ENCODE peak calls at places on chromosomes 4 and X, in seven cellular contexts. D is T-cell; C is activated T-helper 2 cell treated with anti-CD3 and anti-CD28 coated beads, Interferon-gamma antibody, Interleukin-2, Interleukin-4, amounts not matched to agents 10 μg/mL and 5 μg/mL and 100 μg/mL, durations not matched to agents 14 hours and 24 hours and 36 hours; K is IMR-90; J is left ventricle myocardium superior; F is HS-27A; M is Caki2. X is an unnamed sample.

GRCh38 chr4:181432347-181432746 is 810.9 kb upstream of the TENM3 start:
- DNase-seq in D (no peak), C (no peak), K (no peak), J (no peak), F (no peak), M (no peak), X (peak; percentile 7)

GRCh38 chr4:71296945-71297344 is 41.9 kb upstream of the SLC4A4 start:
- DNase-seq in D (no peak), C (no peak), K (no peak), J (no peak), F (no peak), M (no peak), X (no peak)

GRCh38 chrX:118779581-118779980 is 44.0 kb upstream of the ZCCHC12 start:
- DNase-seq in D (no peak), C (no peak), K (no peak), J (no peak), F (no peak), M (no peak), X (no peak)

GRCh38 chrX:57817302-57817701 is 93.0 kb downstream of the ZXDA start:
- DNase-seq in D (no peak), C (no peak), K (no peak), J (no peak), F (no peak), M (no peak), X (no peak)

GRCh38 chr4:127849505-127850234 is 31.0 kb upstream of the PLK4 start:
- DNase-seq in D (no peak), C (no peak), K (no peak), J (no peak), F (no peak), M (no peak), X (no peak)

GRCh38 chrX:101029665-101030064 is 22.2 kb downstream of the TRMT2B start:
- DNase-seq in D (no peak), C (no peak), K (no peak), J (no peak), F (no peak), M (no peak), X (no peak)

GRCh38 chr4:161254375-161254774 is 909.4 kb downstream of the FSTL5 start:
- DNase-seq in D (no peak), C (no peak), K (no peak), J (no peak), F (no peak), M (no peak), X (no peak)

GRCh38 chr4:118849867-118850812 is 14.2 kb upstream of the SEC24D start:
- DNase-seq in D (peak; percentile 14), C (peak; percentile 29), K (peak; percentile 14), J (no peak), F (no peak), M (peak; percentile 29), X (no peak)

GRCh38 chr4:4875147-4875546 is 15.7 kb downstream of the MSX1 start:
- DNase-seq in D (no peak), C (no peak), K (no peak), J (no peak), F (no peak), M (no peak), X (no peak)

GRCh38 chr4:84501721-84502267 is 2.7 kb upstream of the NKX6-1 start:
- DNase-seq in D (no peak), C (no peak), K (no peak), J (no peak), F (no peak), M (no peak), X (no peak)

GRCh38 chr4:100962698-100963097 is 384.6 kb downstream of the PPP3CA start:
- DNase-seq in D (no peak), C (no peak), K (no peak), J (no peak), F (no peak), M (no peak), X (no peak)

GRCh38 chr4:109303141-109303499 is 662 bp upstream of the COL25A1 start:
- DNase-seq in D (no peak), C (no peak), K (no peak), J (no peak), F (no peak), M (no peak), X (no peak)

GRCh38 chr4:26331380-26331945 is 10.6 kb downstream of the RBPJ start:
- DNase-seq in D (no peak), C (no peak), K (no peak), J (no peak), F (no peak), M (no peak), X (no peak)

GRCh38 chrX:148457279-148457678 is 43.1 kb upstream of the AFF2 start:
- DNase-seq in D (no peak), C (no peak), K (no peak), J (no peak), F (no peak), M (no peak), X (no peak)

GRCh38 chrX:85243761-85244410 is at the start of the genes SATL1 and ZNF711:
- DNase-seq in D (peak; percentile 6), C (no peak), K (peak; percentile 51), J (peak; percentile 44), F (no peak), M (peak; percentile 13), X (peak; percentile 55)

GRCh38 chr4:38092701-38093100 is 132.5 kb downstream of the PTTG2 start:
- DNase-seq in D (no peak), C (no peak), K (peak; percentile 79), J (no peak), F (no peak), M (no peak), X (no peak)

GRCh38 chr4:158428242-158428641 is 93.4 kb upstream of the RXFP1 start:
- DNase-seq in D (no peak), C (no peak), K (peak; percentile 31), J (no peak), F (no peak), M (no peak), X (no peak)

GRCh38 chr4:20629180-20630115 is 70.8 kb upstream of the PACRGL start:
- DNase-seq in D (no peak), C (no peak), K (no peak), J (no peak), F (no peak), M (no peak), X (no peak)

GRCh38 chr4:84814100-84814750 is 152.3 kb downstream of the WDFY3 start:
- DNase-seq in D (no peak), C (no peak), K (peak; percentile 96), J (no peak), F (peak; percentile 49), M (peak; percentile 61), X (no peak)

GRCh38 chr4:173448103-173448502 is 49.2 kb upstream of the SCRG1 start:
- DNase-seq in D (no peak), C (no peak), K (peak; percentile 55), J (peak; percentile 57), F (no peak), M (no peak), X (peak; percentile 24)

GRCh38 chrX:70755850-70756249 is 152.7 kb downstream of the TEX11 start:
- DNase-seq in D (peak; percentile 53), C (peak; percentile 38), K (no peak), J (no peak), F (no peak), M (no peak), X (peak; percentile 25)

GRCh38 chrX:74248889-74249288 is 55.1 kb upstream of the ZCCHC13 start:
- DNase-seq in D (no peak), C (no peak), K (no peak), J (peak; percentile 29), F (no peak), M (no peak), X (peak; percentile 54)

GRCh38 chrX:40120838-40121580 is 23.3 kb upstream of the BCOR start:
- DNase-seq in D (no peak), C (no peak), K (no peak), J (no peak), F (no peak), M (no peak), X (no peak)

GRCh38 chr4:48109413-48110263 is 24.4 kb downstream of the TXK start:
- DNase-seq in D (no peak), C (no peak), K (peak; percentile 40), J (no peak), F (peak; percentile 50), M (peak; percentile 56), X (no peak)

GRCh38 chr4:151014521-151015457 is at the start of gene LRBA:
- DNase-seq in D (peak; percentile 76), C (peak; percentile 82), K (peak; percentile 21), J (peak; percentile 74), F (peak; percentile 42), M (peak; percentile 87), X (peak; percentile 55)

GRCh38 chr4:7649741-7650531 is 215.2 kb upstream of the PSAPL1 start:
- DNase-seq in D (peak; percentile 53), C (peak; percentile 66), K (peak; percentile 95), J (peak; percentile 28), F (peak; percentile 87), M (peak; percentile 36), X (no peak)

GRCh38 chr4:148043990-148044645 is 312.2 kb downstream of the ARHGAP10 start:
- DNase-seq in D (no peak), C (no peak), K (no peak), J (peak; percentile 85), F (no peak), M (no peak), X (peak; percentile 57)

GRCh38 chrX:15299945-15300851 is 15.2 kb downstream of the ASB11 start:
- DNase-seq in D (no peak), C (no peak), K (peak; percentile 30), J (no peak), F (no peak), M (peak; percentile 44), X (no peak)

GRCh38 chrX:13952581-13952980 is 77.1 kb downstream of the GEMIN8 start:
- DNase-seq in D (no peak), C (no peak), K (no peak), J (no peak), F (no peak), M (no peak), X (no peak)

GRCh38 chrX:131675596-131676194 is 131.8 kb downstream of the OR13H1 start:
- DNase-seq in D (no peak), C (no peak), K (peak; percentile 1), J (no peak), F (no peak), M (peak; percentile 1), X (no peak)

GRCh38 chrX:38438321-38438720 is 85.9 kb downstream of the OTC start:
- DNase-seq in D (no peak), C (no peak), K (no peak), J (no peak), F (no peak), M (no peak), X (no peak)

GRCh38 chr4:111031180-111031579 is 408.3 kb upstream of the PITX2 start:
- DNase-seq in D (no peak), C (no peak), K (peak; percentile 25), J (no peak), F (no peak), M (no peak), X (no peak)

GRCh38 chr4:60865238-60865637 is 334.9 kb upstream of the ADGRL3 start:
- DNase-seq in D (no peak), C (no peak), K (no peak), J (no peak), F (no peak), M (no peak), X (no peak)

GRCh38 chr4:179415016-179415841 is 1973.0 kb upstream of the AGA start:
- DNase-seq in D (no peak), C (no peak), K (peak; percentile 47), J (no peak), F (peak; percentile 11), M (peak; percentile 67), X (no peak)

GRCh38 chrX:84047339-84047738 is 140.7 kb downstream of the RPS6KA6 start:
- DNase-seq in D (no peak), C (no peak), K (no peak), J (no peak), F (no peak), M (no peak), X (no peak)

X was measured in right cardiac atrium.